ENCODE peak calls at places on chromosomes 1 and 21, in eight cellular contexts. J is right lobe of liver; U is Caki2; G is AG04450; B is fibroblast of lung; X is stimulated activated CD8-positive, alpha-beta memory T cell treated with anti-CD3 and anti-CD28 coated beads, Interleukin-7, amount 100 ng/mL, for 24 hours; D is AG09309; I is progenitor cell of endocrine pancreas. T is an unnamed sample.

GRCh38 chr1:176601358-176601757 is 138.4 kb downstream of the PAPPA2 start:
- DNase-seq in J (no peak), B (no peak), D (no peak), I (no peak), U (no peak), G (no peak), X (no peak), T (no peak)

GRCh38 chr1:118985611-118986290 is 2.4 kb downstream of the TBX15 start:
- DNase-seq in U (no peak), D (no peak), I (no peak), B (no peak), J (no peak), X (no peak), G (no peak), T (no peak)

GRCh38 chr21:36542312-36543101 is 62.6 kb upstream of the CLDN14 start:
- DNase-seq in B (no peak), J (no peak), X (no peak), D (no peak), I (no peak), G (no peak), U (no peak), T (no peak)

GRCh38 chr1:91555821-91556531 is 55.3 kb downstream of the CDC7 start:
- DNase-seq in X (peak), B (peak), D (peak), G (peak), U (no peak), I (no peak), J (no peak), T (no peak)

GRCh38 chr1:45928486-45929205 is 125.2 kb downstream of the MAST2 start:
- DNase-seq in D (no peak), U (no peak), X (no peak), I (no peak), G (no peak), J (no peak), B (no peak), T (no peak)

GRCh38 chr21:9839011-9839661 is 682.2 kb upstream of the TPTE start:
- DNase-seq in J (peak), G (no peak), D (no peak), B (no peak), I (no peak), U (no peak), X (no peak), T (no peak)

GRCh38 chr1:168141986-168142385 is 5.3 kb upstream of the GPR161 start:
- DNase-seq in B (no peak), I (no peak), G (no peak), U (no peak), X (no peak), J (no peak), D (no peak), T (no peak)

GRCh38 chr1:3481836-3482589 is 27.5 kb downstream of the ARHGEF16 start:
- DNase-seq in J (no peak), U (no peak), D (peak), G (no peak), B (no peak), X (no peak), I (no peak), T (no peak)

GRCh38 chr1:158983235-158983634 is 26.5 kb upstream of the IFI16 start:
- DNase-seq in I (no peak), B (no peak), G (no peak), U (no peak), X (no peak), D (no peak), J (no peak), T (no peak)

GRCh38 chr21:39686636-39687035 is 58.3 kb upstream of the IGSF5 start:
- DNase-seq in D (no peak), B (no peak), U (no peak), X (no peak), I (no peak), G (no peak), J (no peak), T (no peak)

GRCh38 chr1:232193451-232193783 is 436.5 kb downstream of the SIPA1L2 start:
- DNase-seq in B (no peak), I (no peak), J (no peak), G (no peak), X (no peak), D (no peak), U (no peak), T (no peak)

GRCh38 chr1:205523261-205523890 is 18.9 kb downstream of the CDK18 start:
- DNase-seq in B (no peak), G (no peak), I (no peak), D (no peak), J (no peak), X (no peak), U (no peak), T (no peak)

GRCh38 chr1:19925342-19926070 is 2.1 kb upstream of the PLA2G2E start:
- DNase-seq in U (no peak), X (no peak), J (no peak), G (no peak), B (no peak), I (no peak), D (no peak), T (no peak)

GRCh38 chr1:53306168-53306567 is 21.7 kb downstream of the LRP8 start:
- DNase-seq in J (no peak), D (no peak), X (no peak), B (no peak), G (no peak), U (no peak), I (no peak), T (no peak)

GRCh38 chr1:163320891-163321290 is 863 bp upstream of the NUF2 start:
- DNase-seq in J (no peak), D (no peak), U (no peak), B (no peak), I (no peak), X (no peak), G (no peak), T (no peak)

T was measured in NCI-H1105.